ENCODE peak calls at places on chromosomes 5 and 9, in five cellular contexts. Y, L, B, W and H are unnamed samples.

GRCh38 chr5:33994845-33995244 is 10.4 kb upstream of the SLC45A2 start:
- DNase-seq in Y (no peak), L (no peak), B (no peak), W (peak), H (no peak)

GRCh38 chr5:134463991-134464760 is 52.5 kb upstream of the CDKN2AIPNL start:
- DNase-seq in Y (no peak), L (no peak), B (no peak), W (no peak), H (no peak)

GRCh38 chr9:974064-974992 is 2.1 kb upstream of the DMRT3 start:
- DNase-seq in Y (no peak), L (no peak), B (no peak), W (no peak), H (no peak)

GRCh38 chr5:132259061-132259851 is 1.8 kb downstream of the PDLIM4 start:
- DNase-seq in Y (no peak), L (peak), B (peak), W (no peak), H (peak)

GRCh38 chr5:100683881-100684280 is 148.7 kb downstream of the FAM174A start:
- DNase-seq in Y (no peak), L (no peak), B (no peak), W (no peak), H (no peak)

GRCh38 chr5:97019435-97020117 is 83.7 kb downstream of the LNPEP start:
- DNase-seq in Y (no peak), L (no peak), B (no peak), W (no peak), H (no peak)

GRCh38 chr5:53027913-53028312 is 38.8 kb downstream of the ITGA2 start:
- DNase-seq in Y (no peak), L (no peak), B (no peak), W (peak), H (no peak)

GRCh38 chr9:127140842-127141675 is 18.6 kb upstream of the ANGPTL2 start:
- DNase-seq in Y (no peak), L (no peak), B (no peak), W (no peak), H (no peak)

GRCh38 chr9:104301770-104302169 is 202.3 kb upstream of the OR13F1 start:
- DNase-seq in Y (no peak), L (no peak), B (no peak), W (peak), H (no peak)

GRCh38 chr5:126921471-126922091 is 108.8 kb downstream of the MARCHF3 start:
- DNase-seq in Y (no peak), L (no peak), B (no peak), W (no peak), H (no peak)

GRCh38 chr9:110337727-110338522 is at the start of gene TXNDC8:
- DNase-seq in Y (no peak), L (no peak), B (peak), W (no peak), H (no peak)

GRCh38 chr9:101957705-101958104 is 219.3 kb upstream of the GRIN3A start:
- DNase-seq in Y (no peak), L (no peak), B (no peak), W (no peak), H (no peak)

GRCh38 chr5:137751869-137752491 is 2.2 kb downstream of the HNRNPA0 start:
- DNase-seq in Y (no peak), L (no peak), B (no peak), W (peak), H (no peak)

GRCh38 chr5:97550164-97550563 is 367.1 kb upstream of the RIOK2 start:
- DNase-seq in Y (no peak), L (no peak), B (no peak), W (peak), H (no peak)

GRCh38 chr9:104025109-104025508 is 69.0 kb upstream of the SMC2 start:
- DNase-seq in Y (no peak), L (no peak), B (no peak), W (no peak), H (no peak)

GRCh38 chr9:8715792-8716191 is 916.2 kb upstream of the DMAC1 start:
- DNase-seq in Y (no peak), L (no peak), B (no peak), W (no peak), H (no peak)

GRCh38 chr5:14105717-14106435 is 37.3 kb upstream of the TRIO start:
- DNase-seq in Y (no peak), L (no peak), B (peak), W (peak), H (no peak)

GRCh38 chr9:4020038-4020746 is 279.7 kb downstream of the GLIS3 start:
- DNase-seq in Y (no peak), L (no peak), B (no peak), W (peak), H (no peak)

GRCh38 chr5:120644516-120644915 is 180.4 kb downstream of the PRR16 start:
- DNase-seq in Y (no peak), L (no peak), B (no peak), W (peak), H (no peak)

GRCh38 chr5:142303576-142303975 is 21.2 kb downstream of the SPRY4 start:
- DNase-seq in Y (no peak), L (no peak), B (no peak), W (no peak), H (no peak)

GRCh38 chr5:119355636-119356383 is at the start of gene TNFAIP8:
- DNase-seq in Y (no peak), L (peak), B (no peak), W (peak), H (peak)

GRCh38 chr5:172683696-172684464 is 42.8 kb downstream of the NEURL1B start:
- DNase-seq in Y (no peak), L (peak), B (no peak), W (no peak), H (peak)

GRCh38 chr9:85202596-85202995 is 533.1 kb downstream of the NTRK2 start:
- DNase-seq in Y (no peak), L (no peak), B (no peak), W (no peak), H (no peak)

GRCh38 chr9:35718726-35719511 is 13.1 kb downstream of the TLN1 start:
- DNase-seq in Y (no peak), L (no peak), B (no peak), W (peak), H (no peak)

GRCh38 chr9:27771803-27772545 is 198.7 kb upstream of the C9orf72 start:
- DNase-seq in Y (no peak), L (no peak), B (no peak), W (peak), H (no peak)

GRCh38 chr5:173201636-173202265 is 33.3 kb downstream of the NKX2-5 start:
- DNase-seq in Y (no peak), L (no peak), B (peak), W (peak), H (no peak)

GRCh38 chr9:21983509-21983908 is 10.7 kb downstream of the CDKN2A start:
- DNase-seq in Y (no peak), L (no peak), B (no peak), W (no peak), H (no peak)

GRCh38 chr5:80760680-80761079 is 105.9 kb upstream of the DHFR start:
- DNase-seq in Y (no peak), L (no peak), B (no peak), W (no peak), H (no peak)

GRCh38 chr9:16133556-16134227 is 580.8 kb downstream of the CCDC171 start:
- DNase-seq in Y (no peak), L (peak), B (no peak), W (peak), H (peak)

GRCh38 chr5:126544087-126544740 is 50.8 kb downstream of the ALDH7A1 start:
- DNase-seq in Y (peak), L (peak), B (no peak), W (peak), H (peak)